ENCODE peak calls at places on chromosome 10, in six cellular contexts. E is GM03348; S is KG1; R is T-helper 1 cell; T is stimulated activated CD4-positive, alpha-beta T cell treated with anti-CD3 and anti-CD28 coated beads, Interleukin-1b, Interleukin-23, amount 100 ng/mL, for 24 hours; U is T follicular helper cell. L is an unnamed sample.

GRCh38 chr10:110840225-110840922 is 31.4 kb upstream of the PDCD4 start:
- DNase-seq in E (no peak), S (no peak), R (no peak), T (no peak), U (no peak), L (no peak)

GRCh38 chr10:79072041-79072441 is 3.3 kb downstream of the ZMIZ1 start:
- DNase-seq in E (no peak), S (no peak), R (no peak), T (no peak), U (no peak), L (no peak)

GRCh38 chr10:89861584-89862287 is 160.3 kb downstream of the KIF20B start:
- DNase-seq in E (peak; percentile 20), S (no peak), R (no peak), T (no peak), U (no peak), L (no peak)

GRCh38 chr10:78236416-78237015 is 202.9 kb downstream of the RPS24 start:
- DNase-seq in E (no peak), S (no peak), R (no peak), T (no peak), U (no peak), L (no peak)

GRCh38 chr10:62662471-62662870 is 142.0 kb upstream of the ADO start:
- DNase-seq in E (no peak), S (no peak), R (no peak), T (no peak), U (no peak), L (no peak)

GRCh38 chr10:44809652-44810051 is 101.5 kb upstream of the TMEM72 start:
- DNase-seq in E (peak; percentile 56), S (no peak), R (no peak), T (no peak), U (no peak), L (no peak)

GRCh38 chr10:124288928-124289921 is 129.5 kb downstream of the OAT start:
- DNase-seq in E (no peak), S (no peak), R (no peak), T (no peak), U (no peak), L (no peak)

GRCh38 chr10:86291616-86292340 is 74.8 kb downstream of the GRID1 start:
- DNase-seq in E (no peak), S (no peak), R (no peak), T (no peak), U (no peak), L (no peak)

GRCh38 chr10:77643795-77644468 is 6.3 kb upstream of the KCNMA1 start:
- DNase-seq in E (peak; percentile 65), S (peak; percentile 34), R (no peak), T (no peak), U (no peak), L (peak; percentile 8)